ENCODE peak calls at places on chromosomes 2 and 18, in nine cellular contexts. V is HFF-Myc; P is germinal center; R is stimulated activated CD4-positive, alpha-beta T cell treated with anti-CD3 and anti-CD28 coated beads, Interleukin-15, amount 100 ng/mL, for 24 hours; D is GM20000; N is bronchial epithelial cell; Z is Right ventricle myocardium inferior; E is HFFc6; L is epithelial cell of prostate. I is an unnamed sample.

GRCh38 chr2:43212931-43213330 is 13.5 kb downstream of the ZFP36L2 start:
- DNase-seq in P (no peak), D (no peak), N (no peak), E (no peak), L (no peak), V (no peak), R (no peak), Z (peak), I (no peak)

GRCh38 chr2:17035010-17035409 is 369.4 kb upstream of the CYRIA start:
- DNase-seq in R (no peak), V (no peak), L (no peak), N (peak), E (no peak), D (no peak), P (no peak), Z (no peak), I (no peak)

GRCh38 chr2:216109962-216110614 is 940 bp downstream of the XRCC5 start:
- DNase-seq in R (no peak), Z (no peak), L (no peak), D (no peak), P (peak), N (peak), E (peak), V (no peak), I (no peak)

GRCh38 chr2:147543056-147543455 is 301.8 kb upstream of the ACVR2A start:
- DNase-seq in D (no peak), V (no peak), Z (no peak), R (no peak), P (no peak), E (no peak), N (peak), L (no peak), I (no peak)

GRCh38 chr2:125371867-125372266 is 1284.1 kb upstream of the GYPC start:
- DNase-seq in N (no peak), V (no peak), E (no peak), D (no peak), L (no peak), Z (no peak), P (no peak), R (no peak), I (no peak)

GRCh38 chr2:9451231-9451630 is 23.1 kb upstream of the IAH1 start:
- DNase-seq in N (no peak), P (no peak), L (no peak), V (no peak), E (no peak), D (no peak), R (no peak), Z (no peak), I (no peak)

GRCh38 chr2:200411831-200412230 is 98.0 kb downstream of the KCTD18 start:
- DNase-seq in N (no peak), D (no peak), Z (no peak), R (no peak), L (no peak), E (no peak), P (no peak), V (no peak), I (no peak)

GRCh38 chr2:134231965-134232340 is 21.9 kb upstream of the MGAT5 start:
- DNase-seq in V (no peak), R (no peak), L (no peak), N (no peak), E (peak), Z (no peak), D (no peak), P (no peak), I (no peak)

GRCh38 chr2:182324665-182325064 is 102.2 kb downstream of the PDE1A start:
- DNase-seq in V (no peak), P (no peak), D (no peak), L (no peak), E (peak), Z (no peak), N (peak), R (no peak), I (no peak)

GRCh38 chr2:49175831-49176230 is 21.5 kb upstream of the FSHR start:
- DNase-seq in E (no peak), Z (no peak), V (no peak), P (no peak), L (no peak), D (no peak), N (no peak), R (no peak), I (no peak)

GRCh38 chr2:210617732-210618330 is 61.4 kb downstream of the CPS1 start:
- DNase-seq in L (no peak), P (peak), D (peak), Z (no peak), E (peak), R (no peak), N (peak), V (peak), I (no peak)

GRCh38 chr2:119702918-119703401 is 24.0 kb downstream of the TMEM177 start:
- DNase-seq in L (no peak), Z (peak), R (peak), P (peak), N (peak), V (peak), D (peak), E (peak), I (peak)

GRCh38 chr2:148402786-148403185 is 241.8 kb upstream of the EPC2 start:
- DNase-seq in V (no peak), L (no peak), R (no peak), D (no peak), N (no peak), Z (no peak), E (no peak), P (no peak), I (no peak)

GRCh38 chr2:150846691-150847090 is 359.2 kb upstream of the RND3 start:
- DNase-seq in D (no peak), P (no peak), E (no peak), V (no peak), L (no peak), Z (no peak), R (no peak), N (no peak), I (no peak)

GRCh38 chr2:31256611-31257382 is 22.8 kb downstream of the EHD3 start:
- DNase-seq in N (no peak), E (no peak), P (peak), Z (no peak), V (no peak), R (no peak), D (no peak), L (no peak), I (no peak)

GRCh38 chr2:176931588-176932563 is 280.7 kb upstream of the HNRNPA3 start:
- DNase-seq in L (peak), Z (no peak), E (peak), R (peak), P (peak), V (peak), N (peak), D (peak), I (peak)

GRCh38 chr2:241500016-241500415 is 8.4 kb downstream of the STK25 start:
- DNase-seq in N (no peak), V (no peak), P (no peak), D (no peak), L (no peak), E (no peak), R (no peak), Z (peak), I (no peak)

GRCh38 chr18:13223341-13224148 is 5.0 kb downstream of the LDLRAD4 start:
- DNase-seq in P (no peak), L (no peak), Z (no peak), D (no peak), E (no peak), N (no peak), R (no peak), V (no peak), I (no peak)

GRCh38 chr18:21369146-21369545 is 127.1 kb downstream of the GREB1L start:
- DNase-seq in L (no peak), R (no peak), E (peak), N (no peak), P (no peak), Z (no peak), D (no peak), V (no peak), I (no peak)

GRCh38 chr2:86107031-86107430 is 996 bp downstream of the PTCD3 start:
- DNase-seq in L (no peak), P (no peak), Z (no peak), D (no peak), V (no peak), R (no peak), E (no peak), N (peak), I (no peak)

GRCh38 chr2:217179854-217180253 is 320.0 kb upstream of the TNP1 start:
- DNase-seq in R (no peak), Z (no peak), N (no peak), V (no peak), L (no peak), D (no peak), P (no peak), E (no peak), I (no peak)